ENCODE peak calls at places on chromosomes 16 and 17, in four cellular contexts. Q, X, B and K are unnamed samples.

GRCh38 chr16:2960183-2961010 is 3.7 kb upstream of the KREMEN2 start:
- DNase-seq in Q (no peak), B (peak), X (no peak), K (no peak)

GRCh38 chr16:80968386-80969113 is 38.1 kb downstream of the CMC2 start:
- DNase-seq in X (no peak), B (no peak), Q (peak), K (no peak)

GRCh38 chr17:78781339-78782304 is at the start of gene CYTH1:
- DNase-seq in B (peak), Q (peak), X (peak), K (peak)

GRCh38 chr16:4679854-4680636 is 13.3 kb upstream of the NUDT16L1 start:
- DNase-seq in Q (peak), B (no peak), X (no peak), K (no peak)

GRCh38 chr17:50210249-50211225 is 9.1 kb upstream of the COL1A1 start:
- DNase-seq in X (no peak), Q (peak), B (peak), K (peak)

GRCh38 chr17:81289627-81290026 is 5.5 kb downstream of the SLC38A10 start:
- DNase-seq in B (no peak), Q (no peak), X (no peak), K (no peak)

GRCh38 chr16:1437606-1438005 is 6.7 kb downstream of the PERCC1 start:
- DNase-seq in X (no peak), B (peak), Q (no peak), K (no peak)

GRCh38 chr16:26648851-26649250 is 417.9 kb upstream of the C16orf82 start:
- DNase-seq in B (no peak), Q (no peak), X (no peak), K (no peak)